ENCODE peak calls at places on chromosomes 3 and 15, in seven cellular contexts. Z is GM06990, X is tibial artery, M is HL-60, W is neural progenitor cell, N is cardiac muscle cell, S is progenitor cell of endocrine pancreas. Q is an unnamed sample.

GRCh38 chr15:45157056-45157455 is 27.3 kb downstream of the DUOX1 start:
- DNase-seq in Z (no peak), X (no peak), M (no peak), W (no peak), N (peak), S (no peak), Q (no peak)

GRCh38 chr3:183576487-183577107 is 21.1 kb upstream of the KLHL6 start:
- DNase-seq in Z (no peak), X (no peak), M (no peak), W (peak), N (peak), S (no peak), Q (no peak)

GRCh38 chr15:91627473-91628309 is 225.8 kb upstream of the SLCO3A1 start:
- DNase-seq in Z (no peak), X (no peak), M (no peak), W (no peak), N (peak), S (no peak), Q (no peak)

GRCh38 chr15:70974004-70974832 is 81.6 kb downstream of the LRRC49 start:
- DNase-seq in Z (peak), X (no peak), M (no peak), W (peak), N (peak), S (no peak), Q (no peak)

GRCh38 chr3:190345027-190345821 is 23.0 kb upstream of the CLDN1 start:
- DNase-seq in Z (no peak), X (no peak), M (no peak), W (peak), N (peak), S (no peak), Q (no peak)

GRCh38 chr15:52331490-52332240 is 36.1 kb upstream of the MYO5C start:
- DNase-seq in Z (peak), X (no peak), M (no peak), W (no peak), N (peak), S (no peak), Q (no peak)

GRCh38 chr15:73284073-73284472 is 84.7 kb downstream of the HCN4 start:
- DNase-seq in Z (no peak), X (no peak), M (no peak), W (no peak), N (peak), S (no peak), Q (no peak)

GRCh38 chr3:158808697-158809096 is 6.8 kb downstream of the MFSD1 start:
- DNase-seq in Z (no peak), X (no peak), M (peak), W (no peak), N (peak), S (no peak), Q (no peak)

GRCh38 chr3:127000128-127000527 is 17.2 kb downstream of the PLXNA1 start:
- DNase-seq in Z (no peak), X (no peak), M (no peak), W (no peak), N (no peak), S (no peak), Q (no peak)

GRCh38 chr15:64695571-64695992 is 79.8 kb downstream of the RBPMS2 start:
- DNase-seq in Z (no peak), X (no peak), M (peak), W (no peak), N (no peak), S (no peak), Q (no peak)

GRCh38 chr15:98561169-98561941 is 87.0 kb upstream of the IGF1R start:
- DNase-seq in Z (no peak), X (no peak), M (no peak), W (no peak), N (no peak), S (no peak), Q (no peak)

GRCh38 chr3:167198949-167199348 is 181.1 kb downstream of the ZBBX start:
- DNase-seq in Z (no peak), X (no peak), M (peak), W (no peak), N (no peak), S (no peak), Q (no peak)

GRCh38 chr15:40852529-40852928 is 8.7 kb downstream of the SPINT1 start:
- DNase-seq in Z (no peak), X (no peak), M (no peak), W (no peak), N (no peak), S (no peak), Q (no peak)

GRCh38 chr3:141462176-141462859 is 24.5 kb upstream of the RASA2 start:
- DNase-seq in Z (no peak), X (no peak), M (no peak), W (no peak), N (no peak), S (no peak), Q (no peak)

GRCh38 chr3:69116897-69117296 is 5.5 kb downstream of the LMOD3 start:
- DNase-seq in Z (no peak), X (no peak), M (no peak), W (no peak), N (no peak), S (no peak), Q (no peak)

GRCh38 chr15:99169769-99170311 is 65.0 kb downstream of the SYNM start:
- DNase-seq in Z (no peak), X (peak), M (no peak), W (no peak), N (peak), S (no peak), Q (no peak)

GRCh38 chr3:193313448-193313958 is 65.0 kb downstream of the ATP13A5 start:
- DNase-seq in Z (no peak), X (no peak), M (no peak), W (no peak), N (no peak), S (no peak), Q (no peak)

GRCh38 chr3:12897537-12898289 is 56.3 kb upstream of the RPL32 start:
- DNase-seq in Z (no peak), X (no peak), M (no peak), W (no peak), N (no peak), S (no peak), Q (no peak)

GRCh38 chr3:113436794-113437193 is 4.5 kb downstream of the CFAP44 start:
- DNase-seq in Z (no peak), X (no peak), M (no peak), W (no peak), N (peak), S (no peak), Q (no peak)

GRCh38 chr3:17745301-17745700 is 2.9 kb upstream of the TBC1D5 start:
- DNase-seq in Z (no peak), X (no peak), M (no peak), W (no peak), N (no peak), S (no peak), Q (no peak)

GRCh38 chr3:82087958-82088357 is 326.5 kb upstream of the GBE1 start:
- DNase-seq in Z (no peak), X (no peak), M (no peak), W (no peak), N (peak), S (no peak), Q (no peak)

GRCh38 chr15:26891448-26891881 is 24.6 kb downstream of the GABRA5 start:
- DNase-seq in Z (no peak), X (no peak), M (peak), W (peak), N (peak), S (peak), Q (peak)

GRCh38 chr15:59133921-59134427 is 29.0 kb downstream of the CCNB2 start:
- DNase-seq in Z (no peak), X (no peak), M (no peak), W (no peak), N (no peak), S (no peak), Q (no peak)

GRCh38 chr15:87031545-87032230 is 952.0 kb downstream of the AGBL1 start:
- DNase-seq in Z (no peak), X (no peak), M (no peak), W (no peak), N (peak), S (no peak), Q (no peak)

GRCh38 chr15:50854594-50855490 is 53.6 kb upstream of the AP4E1 start:
- DNase-seq in Z (peak), X (no peak), M (peak), W (no peak), N (no peak), S (no peak), Q (no peak)

GRCh38 chr3:11737742-11738141 is 94.0 kb upstream of the VGLL4 start:
- DNase-seq in Z (no peak), X (no peak), M (no peak), W (no peak), N (no peak), S (no peak), Q (no peak)

GRCh38 chr3:32419766-32420137 is 28.1 kb downstream of the CMTM7 start:
- DNase-seq in Z (no peak), X (no peak), M (no peak), W (no peak), N (peak), S (no peak), Q (no peak)

GRCh38 chr15:81633889-81634288 is 259.9 kb upstream of the TMC3 start:
- DNase-seq in Z (no peak), X (no peak), M (no peak), W (no peak), N (no peak), S (no peak), Q (no peak)

GRCh38 chr3:33392703-33393125 is 47.5 kb downstream of the UBP1 start:
- DNase-seq in Z (no peak), X (no peak), M (no peak), W (no peak), N (peak), S (no peak), Q (no peak)

GRCh38 chr15:88894348-88894818 is 961 bp downstream of the HAPLN3 start:
- DNase-seq in Z (peak), X (peak), M (no peak), W (peak), N (peak), S (peak), Q (peak)

GRCh38 chr15:57061281-57061680 is 142.8 kb downstream of the TCF12 start:
- DNase-seq in Z (no peak), X (no peak), M (no peak), W (no peak), N (no peak), S (no peak), Q (no peak)

GRCh38 chr3:161914703-161915102 is 418.1 kb downstream of the OTOL1 start:
- DNase-seq in Z (no peak), X (no peak), M (no peak), W (peak), N (peak), S (peak), Q (peak)

GRCh38 chr3:116280130-116280740 is 165.1 kb downstream of the LSAMP start:
- DNase-seq in Z (no peak), X (no peak), M (no peak), W (no peak), N (no peak), S (no peak), Q (no peak)

DNA sequence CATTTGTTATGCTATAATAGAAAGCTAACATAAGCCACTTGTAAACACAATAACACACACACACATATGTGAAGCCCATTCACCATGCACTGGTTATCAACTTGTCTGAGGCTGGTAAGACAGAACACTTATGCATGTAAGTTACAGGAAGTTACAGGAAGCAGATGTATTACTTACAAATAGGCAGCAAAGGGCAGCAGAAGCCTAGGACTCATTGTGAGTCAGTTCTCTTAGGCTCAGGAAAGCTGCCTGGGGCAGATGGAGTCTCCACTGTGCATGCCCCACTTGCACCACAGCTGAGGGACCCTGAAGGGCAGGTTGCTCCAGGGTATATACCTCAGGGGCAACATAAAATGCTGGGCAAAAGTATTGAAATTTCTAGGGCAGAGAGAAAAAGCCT is 748.8 kb upstream of the CCDC54 start:
- DNase-seq in Z (no peak), X (no peak), M (no peak), W (no peak), N (peak), S (no peak), Q (no peak)
- TF ChIP-seq CTCF in Z (no peak), X (no peak), M (no peak), W (no peak), N (peak), S (no peak), Q (no peak)

DNA sequence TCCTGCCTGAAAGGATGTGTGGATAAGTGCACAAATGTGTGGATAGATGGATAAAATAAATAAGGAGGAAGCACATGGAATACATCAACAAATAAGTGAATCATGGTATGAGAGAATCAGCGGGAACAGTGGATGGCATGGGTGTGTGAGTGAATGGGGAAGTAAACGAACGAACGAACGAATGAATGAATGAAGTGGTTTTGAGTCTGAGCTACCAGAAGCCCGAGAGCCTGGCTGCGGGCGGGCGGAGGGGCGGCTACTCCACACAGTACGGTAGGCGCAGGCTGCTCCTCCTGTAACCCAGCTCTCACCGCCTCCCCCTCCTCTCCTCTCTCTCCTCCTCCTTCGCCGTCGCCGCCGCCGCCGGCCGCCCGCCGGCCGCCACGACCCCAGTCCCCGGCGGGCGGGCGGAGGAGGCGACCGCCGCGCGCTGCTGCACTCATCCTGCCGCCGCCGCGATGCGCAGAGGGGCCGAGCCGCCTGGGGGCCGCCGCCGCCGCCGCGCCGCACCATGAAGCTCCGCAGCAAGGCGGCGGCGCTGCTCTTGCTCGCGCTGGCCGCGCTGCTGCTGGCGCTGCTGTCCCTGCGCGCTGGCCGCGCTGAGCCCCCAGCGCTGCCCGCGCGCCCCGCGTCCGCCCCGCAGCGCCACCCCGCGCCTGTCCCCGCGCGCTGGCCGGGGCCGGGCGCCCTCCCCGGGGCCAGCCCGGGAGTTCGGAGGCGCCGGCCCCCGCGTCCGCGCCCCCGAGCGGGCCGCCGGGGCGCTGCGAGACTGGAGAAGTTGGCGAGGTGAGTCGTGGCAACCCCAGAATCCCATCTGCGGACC is at the start of gene GXYLT2:
- DNase-seq in Z (peak), X (peak), M (no peak), W (peak), N (peak), S (peak), Q (peak)
- TF ChIP-seq CTCF in Z (no peak), X (no peak), M (no peak), W (no peak), N (peak), S (no peak), Q (no peak)

DNA sequence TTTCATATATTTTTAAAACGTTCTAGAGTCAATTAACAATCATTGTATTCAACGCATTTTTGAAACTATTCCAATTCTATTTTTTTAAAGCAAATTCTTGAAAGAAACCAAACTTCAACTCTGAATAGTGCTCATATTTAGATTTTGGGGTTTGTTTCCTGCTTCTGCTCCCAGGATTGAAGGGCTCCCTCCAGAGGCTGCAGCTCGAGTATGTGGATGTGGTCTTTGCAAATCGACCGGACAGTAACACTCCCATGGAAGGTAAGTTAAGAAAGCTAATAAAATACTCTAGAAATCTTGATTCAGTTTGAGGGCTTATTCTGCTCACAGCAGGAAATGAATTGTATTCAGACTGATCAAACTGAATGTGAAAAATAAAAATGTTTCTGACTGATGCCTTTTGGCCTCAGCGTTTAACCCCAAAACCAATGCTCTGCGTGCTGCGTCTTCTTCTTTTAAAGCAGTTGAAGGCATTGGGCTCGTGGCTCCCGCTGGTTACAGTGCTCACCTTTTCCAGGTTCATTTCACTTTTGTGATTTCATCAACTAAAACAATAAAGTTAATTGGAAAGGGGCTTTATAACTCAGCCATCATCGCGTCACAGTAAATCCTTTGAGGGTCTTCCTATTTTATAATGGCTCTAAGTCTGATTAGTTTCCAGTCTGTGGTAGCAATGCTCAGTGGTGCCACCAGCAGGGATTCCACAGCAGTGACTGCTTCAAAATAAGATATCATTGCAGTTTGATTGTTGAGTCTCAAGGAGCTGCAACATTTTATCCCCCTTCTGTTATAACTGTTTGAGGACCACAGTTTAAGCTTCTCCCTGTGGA is 80.1 kb downstream of the SSR3 start:
- DNase-seq in Z (no peak), X (no peak), M (no peak), W (peak), N (peak), S (no peak), Q (peak)
- TF ChIP-seq CTCF in Z (peak), X (no peak), M (no peak), W (peak), N (peak), S (peak), Q (peak)

GRCh38 chr3:52017467-52018065 is 21.9 kb upstream of the RPL29 start:
- DNase-seq in Z (no peak), X (no peak), M (no peak), W (no peak), N (no peak), S (no peak), Q (no peak)

GRCh38 chr3:52015431-52016256 is 19.9 kb upstream of the RPL29 start:
- DNase-seq in Z (no peak), X (no peak), M (no peak), W (no peak), N (no peak), S (no peak), Q (no peak)

GRCh38 chr3:52012699-52013098 is 17.0 kb upstream of the RPL29 start:
- DNase-seq in Z (no peak), X (no peak), M (no peak), W (no peak), N (no peak), S (no peak), Q (no peak)

GRCh38 chr3:52014613-52015012 is 18.9 kb upstream of the RPL29 start:
- DNase-seq in Z (no peak), X (no peak), M (no peak), W (peak), N (no peak), S (no peak), Q (peak)

GRCh38 chr3:52013802-52014598 is 18.3 kb upstream of the RPL29 start:
- DNase-seq in Z (no peak), X (no peak), M (no peak), W (no peak), N (no peak), S (no peak), Q (no peak)
- TF ChIP-seq CTCF in Z (no peak), X (no peak), M (no peak), W (no peak), N (no peak), S (no peak), Q (no peak)

GRCh38 chr15:101198820-101199219 is 53.0 kb downstream of the CHSY1 start:
- DNase-seq in Z (no peak), X (no peak), M (no peak), W (no peak), N (no peak), S (no peak), Q (no peak)

GRCh38 chr15:101201411-101202174 is 50.3 kb downstream of the CHSY1 start:
- DNase-seq in Z (no peak), X (peak), M (peak), W (peak), N (peak), S (no peak), Q (peak)

GRCh38 chr15:101194246-101195138 is 57.4 kb downstream of the CHSY1 start:
- DNase-seq in Z (no peak), X (no peak), M (peak), W (no peak), N (peak), S (no peak), Q (no peak)

GRCh38 chr15:101200181-101200580 is 51.7 kb downstream of the CHSY1 start:
- DNase-seq in Z (no peak), X (no peak), M (no peak), W (no peak), N (no peak), S (no peak), Q (no peak)

GRCh38 chr15:101198031-101198430 is 53.8 kb downstream of the CHSY1 start:
- DNase-seq in Z (no peak), X (no peak), M (no peak), W (no peak), N (no peak), S (no peak), Q (no peak)
- TF ChIP-seq CTCF in Z (no peak), X (no peak), M (no peak), W (no peak), N (no peak), S (no peak), Q (no peak)

DNA sequence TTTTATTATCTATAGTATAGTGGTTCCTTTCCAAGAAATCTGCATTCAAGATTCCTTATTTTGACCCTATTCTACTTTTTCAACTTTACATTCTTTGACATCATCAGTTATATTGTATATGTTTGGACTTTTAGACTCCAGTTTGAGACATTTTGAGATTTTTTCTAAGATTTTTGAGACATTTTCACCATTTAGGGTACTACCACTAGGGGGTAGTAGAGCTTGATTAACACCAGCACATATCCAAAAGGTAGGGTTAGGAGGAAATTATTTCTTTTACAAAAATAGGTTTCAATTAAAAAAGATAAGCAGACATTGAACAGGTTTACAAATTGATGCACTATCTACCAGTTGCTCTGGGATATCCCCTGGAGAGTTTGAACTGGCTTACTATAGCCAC is 262.5 kb downstream of the SCAPER start:
- DNase-seq in Z (no peak), X (no peak), M (no peak), W (no peak), N (no peak), S (no peak), Q (no peak)
- TF ChIP-seq CTCF in Z (peak), X (peak), M (no peak), W (peak), N (peak), S (peak), Q (peak)